ENCODE peak calls at places on chromosomes 12 and 14, in six cellular contexts. M is tibial artery, G is ovary, O is upper lobe of right lung, W is lower leg skin, N is adrenal gland. Z is an unnamed sample.

GRCh38 chr12:58154359-58154758 is 213.0 kb downstream of the ATP23 start:
- DNase-seq in M (no peak), G (no peak), O (no peak), W (no peak), N (no peak), Z (no peak)

GRCh38 chr12:94676011-94676709 is 25.8 kb upstream of the TMCC3 start:
- DNase-seq in M (peak), G (no peak), O (peak), W (no peak), N (peak), Z (peak)

GRCh38 chr12:54853933-54854538 is at the start of gene MUCL1:
- DNase-seq in M (peak), G (no peak), O (no peak), W (no peak), N (peak), Z (no peak)

GRCh38 chr12:64169999-64170398 is 52.1 kb downstream of the KICS2 start:
- DNase-seq in M (no peak), G (no peak), O (no peak), W (no peak), N (no peak), Z (no peak)

GRCh38 chr14:68893566-68893965 is 85.5 kb downstream of the ACTN1 start:
- DNase-seq in M (no peak), G (no peak), O (no peak), W (no peak), N (no peak), Z (no peak)

GRCh38 chr12:3945671-3946070 is 72.5 kb upstream of the PARP11 start:
- DNase-seq in M (no peak), G (no peak), O (no peak), W (no peak), N (no peak), Z (no peak)

GRCh38 chr12:124509676-124510300 is 57.6 kb downstream of the NCOR2 start:
- DNase-seq in M (peak), G (peak), O (no peak), W (peak), N (no peak), Z (no peak)

GRCh38 chr14:67232066-67232465 is 9.2 kb upstream of the PALS1 start:
- DNase-seq in M (no peak), G (no peak), O (no peak), W (no peak), N (no peak), Z (no peak)

GRCh38 chr12:117091758-117092510 is 7.3 kb downstream of the TESC start:
- DNase-seq in M (no peak), G (no peak), O (no peak), W (no peak), N (no peak), Z (peak)

GRCh38 chr12:79624378-79624777 is 66.4 kb downstream of the PAWR start:
- DNase-seq in M (no peak), G (no peak), O (no peak), W (no peak), N (no peak), Z (no peak)

GRCh38 chr14:52275372-52275771 is 7.9 kb downstream of the PTGDR start:
- DNase-seq in M (no peak), G (no peak), O (no peak), W (no peak), N (no peak), Z (no peak)

GRCh38 chr14:106665814-106666213 is 1139.4 kb downstream of the TMEM121 start:
- DNase-seq in M (no peak), G (no peak), O (no peak), W (no peak), N (no peak), Z (no peak)

GRCh38 chr12:6295187-6295811 is 15.2 kb upstream of the PLEKHG6 start:
- DNase-seq in M (no peak), G (no peak), O (no peak), W (no peak), N (no peak), Z (no peak)

GRCh38 chr12:79151956-79152355 is 287.4 kb downstream of the SYT1 start:
- DNase-seq in M (no peak), G (no peak), O (no peak), W (no peak), N (no peak), Z (no peak)

GRCh38 chr12:112386726-112387125 is 4.5 kb upstream of the HECTD4 start:
- DNase-seq in M (peak), G (no peak), O (no peak), W (no peak), N (no peak), Z (no peak)

GRCh38 chr14:55752580-55753365 is 172.8 kb downstream of the KTN1 start:
- DNase-seq in M (no peak), G (no peak), O (no peak), W (peak), N (no peak), Z (no peak)

GRCh38 chr14:103679351-103679750 is 35.9 kb downstream of the XRCC3 start:
- DNase-seq in M (peak), G (no peak), O (peak), W (no peak), N (no peak), Z (peak)

GRCh38 chr12:10235761-10236631 is 23.3 kb downstream of the GABARAPL1 start:
- DNase-seq in M (no peak), G (peak), O (no peak), W (no peak), N (no peak), Z (no peak)

GRCh38 chr12:21696603-21697002 is 39.0 kb upstream of the LDHB start:
- DNase-seq in M (no peak), G (no peak), O (no peak), W (no peak), N (no peak), Z (no peak)

GRCh38 chr14:72366619-72367018 is 434.4 kb downstream of the RGS6 start:
- DNase-seq in M (no peak), G (no peak), O (no peak), W (no peak), N (no peak), Z (no peak)

GRCh38 chr12:53970451-53970850 is 2.5 kb upstream of the HOXC11 start:
- DNase-seq in M (no peak), G (no peak), O (no peak), W (no peak), N (no peak), Z (peak)

GRCh38 chr14:26394114-26394855 is 203.5 kb downstream of the NOVA1 start:
- DNase-seq in M (no peak), G (no peak), O (no peak), W (no peak), N (no peak), Z (no peak)

GRCh38 chr12:77710209-77710608 is 120.5 kb upstream of the NAV3 start:
- DNase-seq in M (no peak), G (no peak), O (no peak), W (no peak), N (no peak), Z (no peak)

GRCh38 chr12:4355843-4356327 is 23.6 kb downstream of the FGF23 start:
- DNase-seq in M (no peak), G (no peak), O (no peak), W (no peak), N (peak), Z (no peak)

GRCh38 chr14:81982056-81982455 is 448.4 kb upstream of the SEL1L start:
- DNase-seq in M (no peak), G (no peak), O (no peak), W (no peak), N (no peak), Z (no peak)

GRCh38 chr12:55736780-55737580 is 5.9 kb upstream of the GDF11 start:
- DNase-seq in M (no peak), G (no peak), O (peak), W (peak), N (peak), Z (peak)

GRCh38 chr12:49094104-49094948 is at the start of gene DHH:
- DNase-seq in M (peak), G (peak), O (peak), W (no peak), N (peak), Z (peak)

GRCh38 chr14:98259881-98260280 is 1012.1 kb downstream of the BCL11B start:
- DNase-seq in M (no peak), G (no peak), O (no peak), W (no peak), N (no peak), Z (no peak)

GRCh38 chr12:2462087-2462486 is 332.7 kb upstream of the FKBP4 start:
- DNase-seq in M (no peak), G (no peak), O (no peak), W (no peak), N (no peak), Z (no peak)

GRCh38 chr12:77725611-77726010 is 105.1 kb upstream of the NAV3 start:
- DNase-seq in M (no peak), G (no peak), O (no peak), W (no peak), N (no peak), Z (no peak)

GRCh38 chr12:81639196-81639595 is 120.0 kb downstream of the PPFIA2 start:
- DNase-seq in M (no peak), G (no peak), O (no peak), W (no peak), N (no peak), Z (no peak)

DNA sequence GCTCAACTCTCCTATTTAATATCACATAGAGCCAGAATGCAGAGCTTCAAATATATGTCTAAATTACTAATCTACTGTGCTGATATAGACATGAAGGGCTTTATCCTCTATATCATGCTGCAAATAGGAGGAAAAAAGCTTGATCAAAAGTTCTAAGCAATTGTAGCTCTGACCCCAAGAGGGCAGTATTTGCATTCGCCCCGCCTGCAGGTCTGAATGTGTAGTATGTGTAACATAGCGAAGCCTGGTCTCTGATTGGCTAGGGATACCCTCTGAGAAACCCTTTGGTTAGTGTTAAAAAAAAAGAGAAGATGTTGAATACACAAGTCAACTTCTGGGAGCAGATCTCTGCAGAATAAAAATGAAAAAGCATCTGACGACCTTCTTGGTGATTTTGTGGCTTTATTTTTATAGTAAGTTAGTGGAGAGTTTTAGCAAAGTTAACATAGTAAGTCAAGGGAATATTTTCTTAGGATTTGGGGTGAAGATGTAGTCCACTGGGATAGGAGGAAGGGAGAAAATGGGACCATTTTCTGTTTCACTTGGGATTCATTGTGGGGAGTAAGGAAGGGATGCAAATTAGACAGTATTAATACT is 151.6 kb upstream of the OR4E1 start:
- DNase-seq in M (no peak), G (no peak), O (no peak), W (no peak), N (no peak), Z (no peak)
- TF ChIP-seq CTCF in M (no peak), G (no peak), O (peak), W (no peak), N (no peak), Z (no peak)

DNA sequence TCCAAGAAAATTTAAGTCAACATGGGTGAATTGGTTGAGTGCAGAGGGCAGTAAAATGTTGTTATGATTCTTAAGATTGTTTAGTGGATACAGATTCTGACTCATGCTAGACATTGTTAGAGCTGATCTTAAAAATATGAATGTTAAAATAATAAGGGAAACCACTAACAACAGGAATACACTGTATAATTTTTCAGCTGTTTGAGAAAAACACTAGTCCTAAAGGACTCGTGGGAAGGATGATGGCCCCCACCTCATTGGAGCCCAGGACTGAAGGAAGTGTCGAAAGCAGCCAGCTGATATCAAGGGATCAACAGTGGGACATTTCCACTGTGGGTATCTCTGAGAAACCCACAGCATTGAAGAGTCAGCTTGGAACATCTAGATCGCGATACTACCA is 82.9 kb upstream of the SCAF11 start:
- DNase-seq in M (no peak), G (no peak), O (no peak), W (no peak), N (no peak), Z (no peak)
- TF ChIP-seq CTCF in M (no peak), G (no peak), O (no peak), W (no peak), N (no peak), Z (no peak)

GRCh38 chr14:58239259-58240210 is 5.1 kb upstream of the PSMA3 start:
- DNase-seq in M (peak), G (peak), O (peak), W (peak), N (peak), Z (peak)

GRCh38 chr14:58249611-58250010 is 5.0 kb downstream of the PSMA3 start:
- DNase-seq in M (no peak), G (no peak), O (no peak), W (peak), N (no peak), Z (no peak)

GRCh38 chr14:58245562-58245961 is 919 bp downstream of the PSMA3 start:
- DNase-seq in M (no peak), G (no peak), O (no peak), W (no peak), N (no peak), Z (no peak)

GRCh38 chr14:58243790-58244555 is 670 bp upstream of the PSMA3 start:
- DNase-seq in M (no peak), G (no peak), O (no peak), W (peak), N (no peak), Z (no peak)

GRCh38 chr14:58244556-58245387 is at the start of gene PSMA3:
- DNase-seq in M (peak), G (peak), O (peak), W (peak), N (peak), Z (peak)
- TF ChIP-seq CTCF in M (no peak), G (no peak), O (no peak), W (no peak), N (no peak), Z (no peak)

GRCh38 chr12:96623155-96623554 is 133.8 kb downstream of the CFAP54 start:
- DNase-seq in M (no peak), G (no peak), O (no peak), W (no peak), N (no peak), Z (no peak)

DNA sequence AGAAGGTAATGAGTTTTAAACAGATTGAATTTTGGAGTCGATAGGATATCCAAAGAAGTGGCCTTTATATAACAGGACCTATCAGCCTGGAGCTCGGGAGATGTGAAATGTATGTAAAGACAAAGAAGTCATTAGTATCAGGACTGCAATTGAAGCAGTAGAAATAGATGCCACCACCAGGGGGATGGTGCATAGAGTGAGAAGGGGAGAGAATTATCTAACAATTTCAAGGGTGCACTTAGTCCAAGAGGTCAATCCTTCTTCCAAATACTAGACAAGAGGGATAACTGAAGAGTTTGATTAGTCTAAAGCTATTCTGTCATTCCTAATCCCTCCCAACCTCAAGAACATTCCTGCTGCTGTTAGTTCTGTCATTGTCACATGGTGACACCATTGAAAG is 127.8 kb downstream of the CFAP54 start:
- DNase-seq in M (no peak), G (no peak), O (no peak), W (no peak), N (no peak), Z (no peak)
- TF ChIP-seq CTCF in M (no peak), G (no peak), O (no peak), W (no peak), N (no peak), Z (no peak)

GRCh38 chr14:101915871-101916815 is 48.2 kb upstream of the DYNC1H1 start:
- DNase-seq in M (no peak), G (no peak), O (no peak), W (no peak), N (no peak), Z (peak)
- TF ChIP-seq CTCF in M (no peak), G (no peak), O (no peak), W (no peak), N (no peak), Z (no peak)

GRCh38 chr14:78090820-78091219 is 79.4 kb upstream of the NRXN3 start:
- DNase-seq in M (no peak), G (no peak), O (no peak), W (no peak), N (no peak), Z (no peak)

GRCh38 chr14:78091361-78091760 is 78.8 kb upstream of the NRXN3 start:
- DNase-seq in M (no peak), G (no peak), O (no peak), W (no peak), N (no peak), Z (no peak)

GRCh38 chr14:78092040-78092439 is 78.1 kb upstream of the NRXN3 start:
- DNase-seq in M (no peak), G (no peak), O (no peak), W (no peak), N (no peak), Z (no peak)

GRCh38 chr14:78086342-78086741 is 83.8 kb upstream of the NRXN3 start:
- DNase-seq in M (no peak), G (no peak), O (no peak), W (no peak), N (no peak), Z (no peak)

DNA sequence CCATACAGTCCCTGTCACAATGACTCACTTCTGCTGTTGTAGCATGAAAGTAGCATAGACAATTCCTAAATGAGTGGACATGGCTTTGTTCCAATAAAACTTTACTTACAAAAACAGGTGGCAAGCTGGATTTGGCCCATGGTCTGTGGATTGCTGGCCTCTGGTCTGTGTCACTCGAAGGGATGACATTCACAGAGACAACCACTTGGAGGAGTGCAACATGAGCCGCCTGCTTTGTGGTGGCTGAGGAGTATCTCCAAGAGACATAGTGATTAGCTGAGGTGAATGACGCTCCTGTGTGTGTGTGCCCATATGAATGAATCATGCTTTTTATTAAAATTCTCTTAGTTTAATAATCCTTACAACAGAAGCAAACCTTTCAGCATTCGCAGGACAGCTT is 81.2 kb upstream of the NRXN3 start:
- DNase-seq in M (no peak), G (no peak), O (no peak), W (no peak), N (no peak), Z (no peak)
- TF ChIP-seq CTCF in M (no peak), G (no peak), O (no peak), W (no peak), N (no peak), Z (no peak)